ENCODE peak calls at places on chromosomes 11 and 22, in eight cellular contexts. J is ovary, G is activated T-cell treated with anti-CD3 and anti-CD28 coated beads for 1 hour, B is esophagus muscularis mucosa, L is osteocyte, H is DMS153, D is GM06990, X is nephron progenitor cell. Z is an unnamed sample.

GRCh38 chr22:38724926-38725571 is 19.3 kb downstream of the GTPBP1 start:
- DNase-seq in B (no peak), L (no peak), D (no peak), H (no peak), G (no peak), X (no peak), J (no peak), Z (no peak)

GRCh38 chr11:84019576-84020194 is 733.5 kb upstream of the CCDC90B start:
- DNase-seq in D (no peak), L (no peak), G (no peak), B (no peak), H (no peak), J (no peak), X (no peak), Z (no peak)

GRCh38 chr11:117816846-117817212 is 7.7 kb downstream of the FXYD2 start:
- DNase-seq in L (no peak), G (no peak), H (no peak), D (peak), B (no peak), J (no peak), X (no peak), Z (no peak)

GRCh38 chr22:20130739-20131592 is 638 bp upstream of the ZDHHC8 start:
- DNase-seq in J (peak), H (peak), X (peak), G (peak), L (peak), D (peak), B (peak), Z (no peak)

GRCh38 chr22:24137595-24137994 is 43.7 kb upstream of the SUSD2 start:
- DNase-seq in G (no peak), B (no peak), J (no peak), X (no peak), L (no peak), D (no peak), H (no peak), Z (no peak)

GRCh38 chr11:22244986-22245592 is 52.2 kb downstream of the ANO5 start:
- DNase-seq in L (no peak), G (peak), X (peak), J (peak), D (no peak), H (no peak), B (no peak), Z (peak)

GRCh38 chr11:60984149-60984548 is 12.7 kb downstream of the CD6 start:
- DNase-seq in B (no peak), L (no peak), H (no peak), D (no peak), J (no peak), G (no peak), X (no peak), Z (no peak)

GRCh38 chr11:29211205-29211604 is 805.6 kb downstream of the KCNA4 start:
- DNase-seq in B (no peak), L (no peak), H (no peak), D (no peak), G (no peak), J (no peak), X (no peak), Z (no peak)

GRCh38 chr22:29408925-29409324 is 20.6 kb upstream of the AP1B1 start:
- DNase-seq in L (no peak), B (peak), D (no peak), H (no peak), J (no peak), X (no peak), G (no peak), Z (no peak)

GRCh38 chr11:15213471-15214231 is 98.9 kb downstream of the INSC start:
- DNase-seq in B (no peak), G (no peak), X (no peak), L (no peak), H (no peak), D (no peak), J (no peak), Z (no peak)

GRCh38 chr11:127193916-127194315 is 193.3 kb upstream of the KIRREL3 start:
- DNase-seq in J (no peak), B (no peak), L (no peak), H (no peak), D (no peak), G (no peak), X (no peak), Z (no peak)

GRCh38 chr11:83583953-83584352 is 297.8 kb upstream of the CCDC90B start:
- DNase-seq in X (no peak), H (no peak), D (peak), J (no peak), G (no peak), B (no peak), L (no peak), Z (no peak)

GRCh38 chr22:44399906-44400762 is 87.4 kb upstream of the SHISAL1 start:
- DNase-seq in L (peak), X (no peak), B (no peak), D (no peak), J (peak), G (no peak), H (no peak), Z (no peak)

GRCh38 chr11:101127699-101128570 is 1.7 kb downstream of the PGR start:
- DNase-seq in B (no peak), J (peak), D (peak), G (no peak), H (no peak), X (peak), L (no peak), Z (no peak)

GRCh38 chr11:87374206-87374793 is 336.6 kb downstream of the TMEM135 start:
- DNase-seq in G (no peak), L (no peak), B (no peak), H (no peak), D (no peak), X (no peak), J (no peak), Z (no peak)

GRCh38 chr11:68950268-68950667 is 30.5 kb downstream of the MRGPRD start:
- DNase-seq in G (no peak), D (no peak), J (no peak), H (no peak), X (no peak), B (no peak), L (no peak), Z (no peak)

GRCh38 chr11:119370486-119371046 is 10.9 kb downstream of the USP2 start:
- DNase-seq in G (no peak), D (no peak), X (peak), H (no peak), J (no peak), B (no peak), L (no peak), Z (no peak)

GRCh38 chr11:64339319-64339718 is 685 bp upstream of the CCDC88B start:
- DNase-seq in J (no peak), G (no peak), L (no peak), H (no peak), B (no peak), X (no peak), D (no peak), Z (no peak)

GRCh38 chr11:113448311-113448666 is 26.9 kb downstream of the DRD2 start:
- DNase-seq in X (no peak), D (no peak), B (no peak), G (no peak), H (no peak), J (no peak), L (no peak), Z (no peak)

GRCh38 chr11:130873766-130874165 is 42.5 kb downstream of the SNX19 start:
- DNase-seq in D (no peak), J (no peak), B (no peak), L (no peak), X (no peak), H (no peak), G (no peak), Z (no peak)